ENCODE peak calls at places on chromosome 20, in six cellular contexts. Q is NCI-H1092 treated with DMSO at 0.1 percent for 48 hours, N is substantia nigra, O is neural progenitor cell, E is nephron progenitor cell, A is HEK293T. H is an unnamed sample.

GRCh38 chr20:45336530-45337366 is 11.5 kb downstream of the SDC4 start:
- DNase-seq in Q (no peak), E (no peak), A (no peak), N (no peak), O (no peak), H (peak)

GRCh38 chr20:18059603-18060002 is 1.9 kb upstream of the OVOL2 start:
- DNase-seq in N (no peak), Q (no peak), E (no peak), A (no peak), O (no peak), H (no peak)

GRCh38 chr20:17504326-17504897 is 26.8 kb downstream of the BFSP1 start:
- DNase-seq in A (peak), O (no peak), N (no peak), Q (no peak), E (peak), H (no peak)

GRCh38 chr20:47303736-47304135 is 52.8 kb downstream of the ZMYND8 start:
- DNase-seq in A (no peak), E (no peak), Q (no peak), O (no peak), N (no peak), H (no peak)

GRCh38 chr20:57395111-57395959 is 4.1 kb downstream of the RBM38 start:
- DNase-seq in O (peak), Q (peak), E (no peak), A (no peak), N (peak), H (peak)

GRCh38 chr20:59456342-59457132 is 147.8 kb upstream of the PHACTR3 start:
- DNase-seq in N (no peak), O (no peak), E (no peak), Q (no peak), A (no peak), H (no peak)

GRCh38 chr20:58202039-58202438 is 26.4 kb downstream of the ANKRD60 start:
- DNase-seq in A (no peak), O (no peak), E (no peak), N (no peak), Q (no peak), H (peak)

GRCh38 chr20:57450419-57450818 is 59.2 kb downstream of the RBM38 start:
- DNase-seq in E (peak), N (peak), Q (no peak), A (no peak), O (no peak), H (no peak)

GRCh38 chr20:58293453-58293852 is 16.1 kb upstream of the RAB22A start:
- DNase-seq in Q (no peak), N (peak), A (peak), O (peak), E (peak), H (no peak)

GRCh38 chr20:21490105-21490504 is 23.8 kb downstream of the NKX2-2 start:
- DNase-seq in O (no peak), A (no peak), N (no peak), Q (no peak), E (no peak), H (no peak)

GRCh38 chr20:43564455-43564854 is 5.6 kb downstream of the SGK2 start:
- DNase-seq in O (no peak), Q (no peak), N (no peak), E (no peak), A (no peak), H (no peak)

GRCh38 chr20:46709459-46710148 is at the start of gene SLC2A10:
- DNase-seq in N (no peak), Q (no peak), E (peak), O (peak), A (peak), H (peak)

GRCh38 chr20:6007094-6007528 is 46.7 kb downstream of the LRRN4 start:
- DNase-seq in Q (no peak), E (no peak), O (peak), A (no peak), N (no peak), H (peak)

GRCh38 chr20:34271961-34272360 is 30.7 kb downstream of the ASIP start:
- DNase-seq in N (no peak), A (no peak), E (no peak), O (no peak), Q (no peak), H (peak)

GRCh38 chr20:34112600-34113061 is 588 bp upstream of the EIF2S2 start:
- DNase-seq in N (peak), O (peak), E (peak), A (peak), Q (peak), H (peak)

GRCh38 chr20:57264151-57264792 is 2.2 kb downstream of the BMP7 start:
- DNase-seq in O (peak), E (no peak), N (no peak), A (no peak), Q (no peak), H (no peak)

GRCh38 chr20:64031822-64032314 is 4.1 kb upstream of the C20orf204 start:
- DNase-seq in Q (no peak), N (no peak), A (no peak), E (no peak), O (no peak), H (no peak)

GRCh38 chr20:13336308-13337089 is 115.4 kb downstream of the ISM1 start:
- DNase-seq in E (no peak), N (no peak), Q (no peak), A (no peak), O (no peak), H (peak)

GRCh38 chr20:46683068-46683477 is 6.2 kb downstream of the TP53RK start:
- DNase-seq in Q (no peak), O (no peak), A (no peak), E (no peak), N (no peak), H (no peak)

GRCh38 chr20:35833271-35833670 is 61.5 kb downstream of the PHF20 start:
- DNase-seq in N (no peak), A (no peak), O (no peak), E (no peak), Q (no peak), H (peak)

GRCh38 chr20:8301655-8302054 is 169.6 kb downstream of the PLCB1 start:
- DNase-seq in A (no peak), O (no peak), N (no peak), Q (no peak), E (no peak), H (no peak)

GRCh38 chr20:52536841-52537400 is 345.3 kb upstream of the ZFP64 start:
- DNase-seq in Q (no peak), E (no peak), A (no peak), N (no peak), O (no peak), H (peak)

GRCh38 chr20:6848041-6848440 is 80.6 kb downstream of the BMP2 start:
- DNase-seq in A (no peak), E (no peak), N (no peak), O (no peak), Q (no peak), H (no peak)

GRCh38 chr20:13784271-13784892 is 337 bp downstream of the ESF1 start:
- DNase-seq in E (peak), N (no peak), A (no peak), Q (no peak), O (no peak), H (no peak)

GRCh38 chr20:36542019-36542488 is 735 bp downstream of the MYL9 start:
- DNase-seq in O (peak), A (peak), N (no peak), Q (no peak), E (peak), H (peak)

GRCh38 chr20:8370774-8371173 is 238.7 kb downstream of the PLCB1 start:
- DNase-seq in A (no peak), O (no peak), Q (no peak), E (no peak), N (no peak), H (no peak)

GRCh38 chr20:35226775-35227681 is 538 bp downstream of the MMP24 start:
- DNase-seq in N (no peak), O (peak), A (peak), E (peak), Q (peak), H (peak)

GRCh38 chr20:8568068-8568467 is 436.0 kb downstream of the PLCB1 start:
- DNase-seq in O (no peak), E (no peak), A (no peak), N (no peak), Q (no peak), H (no peak)

GRCh38 chr20:54680872-54681297 is 205.5 kb downstream of the DOK5 start:
- DNase-seq in A (peak), O (peak), E (peak), N (no peak), Q (peak), H (peak)

GRCh38 chr20:64145458-64146300 is 18.6 kb upstream of the MYT1 start:
- DNase-seq in Q (no peak), N (no peak), E (no peak), O (no peak), A (peak), H (no peak)

GRCh38 chr20:34538671-34539123 is 19.8 kb upstream of the MAP1LC3A start:
- DNase-seq in E (peak), Q (peak), A (peak), N (no peak), O (peak), H (peak)

GRCh38 chr20:35663813-35664543 is 722 bp downstream of the CPNE1 start:
- DNase-seq in E (peak), A (peak), Q (peak), O (peak), N (no peak), H (peak)

GRCh38 chr20:910840-911770 is 5.0 kb downstream of the ANGPT4 start:
- DNase-seq in A (no peak), N (no peak), O (no peak), Q (no peak), E (no peak), H (peak)

GRCh38 chr20:47568019-47568418 is 66.3 kb downstream of the NCOA3 start:
- DNase-seq in N (no peak), O (no peak), A (no peak), Q (peak), E (no peak), H (peak)